ENCODE peak calls at places on chromosomes 12 and 14, in seven cellular contexts. One of them, this sample, is unnamed.

GRCh38 chr12:102883204-102883799 is 33.7 kb downstream of the PAH start:
- DNase-seq in GM03348: peak; percentile 81
- DNase-seq in astrocyte of the spinal cord: peak; percentile 16
- DNase-seq in Caco-2: peak; percentile 74
- DNase-seq in glutamatergic neuron: peak; percentile 83
- DNase-seq in pancreas: peak; percentile 87
- DNase-seq in AG09309: no peak
- DNase-seq in this sample: no peak

GRCh38 chr14:89004195-89004594 is 179.7 kb downstream of the TTC8 start:
- DNase-seq in GM03348: peak; percentile 24
- DNase-seq in astrocyte of the spinal cord: no peak
- DNase-seq in Caco-2: no peak
- DNase-seq in glutamatergic neuron: no peak
- DNase-seq in pancreas: no peak
- DNase-seq in AG09309: no peak
- DNase-seq in this sample: no peak

GRCh38 chr12:108204618-108205017 is 75.5 kb downstream of the WSCD2 start:
- DNase-seq in GM03348: no peak
- DNase-seq in astrocyte of the spinal cord: no peak
- DNase-seq in Caco-2: no peak
- DNase-seq in glutamatergic neuron: no peak
- DNase-seq in pancreas: no peak
- DNase-seq in AG09309: no peak
- DNase-seq in this sample: no peak

GRCh38 chr12:56021882-56022497 is 1.1 kb downstream of the IKZF4 start:
- DNase-seq in GM03348: no peak
- DNase-seq in astrocyte of the spinal cord: no peak
- DNase-seq in Caco-2: no peak
- DNase-seq in glutamatergic neuron: no peak
- DNase-seq in pancreas: no peak
- DNase-seq in AG09309: no peak
- DNase-seq in this sample: no peak

GRCh38 chr14:60652674-60653387 is 3.6 kb upstream of the SIX1 start:
- DNase-seq in GM03348: no peak
- DNase-seq in astrocyte of the spinal cord: no peak
- DNase-seq in Caco-2: no peak
- DNase-seq in glutamatergic neuron: peak; percentile 55
- DNase-seq in pancreas: no peak
- DNase-seq in AG09309: no peak
- DNase-seq in this sample: peak; percentile 67

GRCh38 chr12:127548123-127548553 is 718.8 kb upstream of the TMEM132C start:
- DNase-seq in GM03348: peak; percentile 33
- DNase-seq in astrocyte of the spinal cord: peak; percentile 72
- DNase-seq in Caco-2: no peak
- DNase-seq in glutamatergic neuron: no peak
- DNase-seq in pancreas: no peak
- DNase-seq in AG09309: peak; percentile 68
- DNase-seq in this sample: no peak

GRCh38 chr12:119115296-119115905 is 63.3 kb upstream of the HSPB8 start:
- DNase-seq in GM03348: peak; percentile 81
- DNase-seq in astrocyte of the spinal cord: peak; percentile 20
- DNase-seq in Caco-2: peak; percentile 67
- DNase-seq in glutamatergic neuron: peak; percentile 45
- DNase-seq in pancreas: no peak
- DNase-seq in AG09309: no peak
- DNase-seq in this sample: no peak

GRCh38 chr12:66251049-66251448 is 51.2 kb upstream of the HELB start:
- DNase-seq in GM03348: no peak
- DNase-seq in astrocyte of the spinal cord: no peak
- DNase-seq in Caco-2: no peak
- DNase-seq in glutamatergic neuron: no peak
- DNase-seq in pancreas: no peak
- DNase-seq in AG09309: no peak
- DNase-seq in this sample: no peak

GRCh38 chr12:57894577-57895292 is 46.6 kb upstream of the ATP23 start:
- DNase-seq in GM03348: no peak
- DNase-seq in astrocyte of the spinal cord: peak; percentile 27
- DNase-seq in Caco-2: no peak
- DNase-seq in glutamatergic neuron: peak; percentile 62
- DNase-seq in pancreas: no peak
- DNase-seq in AG09309: no peak
- DNase-seq in this sample: no peak

GRCh38 chr12:14931359-14931758 is 7.0 kb downstream of the ERP27 start:
- DNase-seq in GM03348: no peak
- DNase-seq in astrocyte of the spinal cord: no peak
- DNase-seq in Caco-2: no peak
- DNase-seq in glutamatergic neuron: no peak
- DNase-seq in pancreas: no peak
- DNase-seq in AG09309: no peak
- DNase-seq in this sample: no peak

GRCh38 chr14:99968156-99968920 is 96.9 kb upstream of the EVL start:
- DNase-seq in GM03348: peak; percentile 86
- DNase-seq in astrocyte of the spinal cord: peak; percentile 92
- DNase-seq in Caco-2: no peak
- DNase-seq in glutamatergic neuron: no peak
- DNase-seq in pancreas: no peak
- DNase-seq in AG09309: peak; percentile 80
- DNase-seq in this sample: peak; percentile 38

GRCh38 chr14:90849787-90850444 is 33.7 kb upstream of the TTC7B start:
- DNase-seq in GM03348: no peak
- DNase-seq in astrocyte of the spinal cord: no peak
- DNase-seq in Caco-2: no peak
- DNase-seq in glutamatergic neuron: no peak
- DNase-seq in pancreas: no peak
- DNase-seq in AG09309: no peak
- DNase-seq in this sample: no peak

GRCh38 chr12:109513977-109514376 is 36.5 kb downstream of the UBE3B start:
- DNase-seq in GM03348: no peak
- DNase-seq in astrocyte of the spinal cord: no peak
- DNase-seq in Caco-2: no peak
- DNase-seq in glutamatergic neuron: no peak
- DNase-seq in pancreas: no peak
- DNase-seq in AG09309: no peak
- DNase-seq in this sample: no peak

GRCh38 chr14:104297721-104298401 is 159.5 kb downstream of the KIF26A start:
- DNase-seq in GM03348: no peak
- DNase-seq in astrocyte of the spinal cord: no peak
- DNase-seq in Caco-2: no peak
- DNase-seq in glutamatergic neuron: peak; percentile 7
- DNase-seq in pancreas: peak; percentile 54
- DNase-seq in AG09309: no peak
- DNase-seq in this sample: no peak

GRCh38 chr14:65263161-65263788 is 149.3 kb upstream of the FUT8 start:
- DNase-seq in GM03348: no peak
- DNase-seq in astrocyte of the spinal cord: no peak
- DNase-seq in Caco-2: no peak
- DNase-seq in glutamatergic neuron: no peak
- DNase-seq in pancreas: no peak
- DNase-seq in AG09309: no peak
- DNase-seq in this sample: no peak

GRCh38 chr12:100992194-100992593 is 197.6 kb downstream of the ANO4 start:
- DNase-seq in GM03348: no peak
- DNase-seq in astrocyte of the spinal cord: no peak
- DNase-seq in Caco-2: no peak
- DNase-seq in glutamatergic neuron: no peak
- DNase-seq in pancreas: no peak
- DNase-seq in AG09309: no peak
- DNase-seq in this sample: no peak

GRCh38 chr14:74945261-74945851 is 10.0 kb downstream of the PGF start:
- DNase-seq in GM03348: peak; percentile 49
- DNase-seq in astrocyte of the spinal cord: no peak
- DNase-seq in Caco-2: peak; percentile 65
- DNase-seq in glutamatergic neuron: peak; percentile 72
- DNase-seq in pancreas: no peak
- DNase-seq in AG09309: no peak
- DNase-seq in this sample: no peak

GRCh38 chr14:99322731-99323599 is 51.0 kb upstream of the BCL11B start:
- DNase-seq in GM03348: no peak
- DNase-seq in astrocyte of the spinal cord: no peak
- DNase-seq in Caco-2: no peak
- DNase-seq in glutamatergic neuron: no peak
- DNase-seq in pancreas: no peak
- DNase-seq in AG09309: no peak
- DNase-seq in this sample: no peak

GRCh38 chr14:31300296-31300695 is 92.7 kb upstream of the HECTD1 start:
- DNase-seq in GM03348: no peak
- DNase-seq in astrocyte of the spinal cord: no peak
- DNase-seq in Caco-2: peak; percentile 18
- DNase-seq in glutamatergic neuron: no peak
- DNase-seq in pancreas: no peak
- DNase-seq in AG09309: no peak
- DNase-seq in this sample: no peak

GRCh38 chr14:89187501-89187900 is 229.5 kb downstream of the FOXN3 start:
- DNase-seq in GM03348: no peak
- DNase-seq in astrocyte of the spinal cord: no peak
- DNase-seq in Caco-2: no peak
- DNase-seq in glutamatergic neuron: no peak
- DNase-seq in pancreas: no peak
- DNase-seq in AG09309: no peak
- DNase-seq in this sample: peak; percentile 24

GRCh38 chr12:107405436-107405835 is 280.2 kb upstream of the PWP1 start:
- DNase-seq in GM03348: no peak
- DNase-seq in astrocyte of the spinal cord: no peak
- DNase-seq in Caco-2: no peak
- DNase-seq in glutamatergic neuron: peak; percentile 27
- DNase-seq in pancreas: no peak
- DNase-seq in AG09309: no peak
- DNase-seq in this sample: no peak

GRCh38 chr12:11877869-11878780 is 192.6 kb upstream of the BCL2L14 start:
- DNase-seq in GM03348: peak; percentile 93
- DNase-seq in astrocyte of the spinal cord: peak; percentile 83
- DNase-seq in Caco-2: peak; percentile 31
- DNase-seq in glutamatergic neuron: no peak
- DNase-seq in pancreas: no peak
- DNase-seq in AG09309: peak; percentile 34
- DNase-seq in this sample: no peak

GRCh38 chr12:118714051-118714460 is 267.3 kb upstream of the SRRM4 start:
- DNase-seq in GM03348: no peak
- DNase-seq in astrocyte of the spinal cord: no peak
- DNase-seq in Caco-2: peak; percentile 49
- DNase-seq in glutamatergic neuron: peak; percentile 76
- DNase-seq in pancreas: no peak
- DNase-seq in AG09309: no peak
- DNase-seq in this sample: no peak

GRCh38 chr14:91412939-91413338 is 4.7 kb downstream of the CCDC88C start:
- DNase-seq in GM03348: no peak
- DNase-seq in astrocyte of the spinal cord: no peak
- DNase-seq in Caco-2: no peak
- DNase-seq in glutamatergic neuron: no peak
- DNase-seq in pancreas: no peak
- DNase-seq in AG09309: no peak
- DNase-seq in this sample: no peak

GRCh38 chr12:42550815-42551214 is 38.7 kb downstream of the PRICKLE1 start:
- DNase-seq in GM03348: no peak
- DNase-seq in astrocyte of the spinal cord: no peak
- DNase-seq in Caco-2: no peak
- DNase-seq in glutamatergic neuron: no peak
- DNase-seq in pancreas: no peak
- DNase-seq in AG09309: no peak
- DNase-seq in this sample: no peak

GRCh38 chr12:29882771-29883315 is 99.1 kb upstream of the TMTC1 start:
- DNase-seq in GM03348: no peak
- DNase-seq in astrocyte of the spinal cord: no peak
- DNase-seq in Caco-2: no peak
- DNase-seq in glutamatergic neuron: no peak
- DNase-seq in pancreas: no peak
- DNase-seq in AG09309: no peak
- DNase-seq in this sample: no peak

GRCh38 chr12:25960176-25960575 is 1.7 kb downstream of the RASSF8 start:
- DNase-seq in GM03348: peak; percentile 36
- DNase-seq in astrocyte of the spinal cord: peak; percentile 58
- DNase-seq in Caco-2: no peak
- DNase-seq in glutamatergic neuron: peak; percentile 32
- DNase-seq in pancreas: no peak
- DNase-seq in AG09309: no peak
- DNase-seq in this sample: no peak

GRCh38 chr14:67718265-67718664 is 16.6 kb downstream of the RDH12 start:
- DNase-seq in GM03348: no peak
- DNase-seq in astrocyte of the spinal cord: no peak
- DNase-seq in Caco-2: no peak
- DNase-seq in glutamatergic neuron: no peak
- DNase-seq in pancreas: no peak
- DNase-seq in AG09309: no peak
- DNase-seq in this sample: no peak

GRCh38 chr12:53683494-53683893 is 7.6 kb upstream of the ATP5MC2 start:
- DNase-seq in GM03348: no peak
- DNase-seq in astrocyte of the spinal cord: no peak
- DNase-seq in Caco-2: no peak
- DNase-seq in glutamatergic neuron: no peak
- DNase-seq in pancreas: no peak
- DNase-seq in AG09309: no peak
- DNase-seq in this sample: no peak

GRCh38 chr12:101021911-101022388 is 188.1 kb downstream of the SLC5A8 start:
- DNase-seq in GM03348: peak; percentile 78
- DNase-seq in astrocyte of the spinal cord: peak; percentile 94
- DNase-seq in Caco-2: no peak
- DNase-seq in glutamatergic neuron: no peak
- DNase-seq in pancreas: no peak
- DNase-seq in AG09309: peak; percentile 83
- DNase-seq in this sample: no peak

GRCh38 chr12:25496098-25496587 is 56.9 kb downstream of the LMNTD1 start:
- DNase-seq in GM03348: peak; percentile 30
- DNase-seq in astrocyte of the spinal cord: no peak
- DNase-seq in Caco-2: no peak
- DNase-seq in glutamatergic neuron: no peak
- DNase-seq in pancreas: no peak
- DNase-seq in AG09309: peak; percentile 32
- DNase-seq in this sample: no peak

GRCh38 chr14:69696633-69697557 is 70.0 kb upstream of the SRSF5 start:
- DNase-seq in GM03348: no peak
- DNase-seq in astrocyte of the spinal cord: no peak
- DNase-seq in Caco-2: no peak
- DNase-seq in glutamatergic neuron: no peak
- DNase-seq in pancreas: no peak
- DNase-seq in AG09309: no peak
- DNase-seq in this sample: no peak

GRCh38 chr14:24409217-24409616 is 10.4 kb downstream of the NYNRIN start:
- DNase-seq in GM03348: no peak
- DNase-seq in astrocyte of the spinal cord: no peak
- DNase-seq in Caco-2: no peak
- DNase-seq in glutamatergic neuron: no peak
- DNase-seq in pancreas: no peak
- DNase-seq in AG09309: no peak
- DNase-seq in this sample: no peak

GRCh38 chr12:14948672-14949071 is 10.3 kb upstream of the ERP27 start:
- DNase-seq in GM03348: peak; percentile 78
- DNase-seq in astrocyte of the spinal cord: peak; percentile 81
- DNase-seq in Caco-2: no peak
- DNase-seq in glutamatergic neuron: no peak
- DNase-seq in pancreas: no peak
- DNase-seq in AG09309: peak; percentile 24
- DNase-seq in this sample: no peak

GRCh38 chr14:101111620-101112290 is 208.2 kb upstream of the RTL1 start:
- DNase-seq in GM03348: no peak
- DNase-seq in astrocyte of the spinal cord: no peak
- DNase-seq in Caco-2: no peak
- DNase-seq in glutamatergic neuron: no peak
- DNase-seq in pancreas: no peak
- DNase-seq in AG09309: no peak
- DNase-seq in this sample: peak; percentile 67

This sample was measured in left lung.